ENCODE peak calls at places on chromosomes 12 and 14, in seven cellular contexts. X, C, F, Q, O, Z and H are unnamed samples. For H3K4me1, the result is how much of the 10 kb centered on the place peaks cover.

GRCh38 chr14:35196571-35196970 is 74.2 kb downstream of the PRORP start:
- DNase-seq in X (no peak), C (no peak), F (no peak), Q (no peak), O (no peak), Z (no peak), H (no peak)

GRCh38 chr14:56659964-56660551 is 80.5 kb downstream of the TMEM260 start:
- DNase-seq in X (no peak), C (no peak), F (no peak), Q (no peak), O (no peak), Z (no peak), H (no peak)

GRCh38 chr12:4958697-4959375 is 49.1 kb downstream of the KCNA1 start:
- DNase-seq in X (no peak), C (no peak), F (no peak), Q (no peak), O (no peak), Z (no peak), H (no peak)

GRCh38 chr12:74538491-74539258 is 1.0 kb downstream of the ATXN7L3B start:
- DNase-seq in X (no peak), C (no peak), F (no peak), Q (peak), O (peak), Z (peak), H (no peak)

GRCh38 chr14:47044841-47045240 is 393.3 kb upstream of the RPL10L start:
- DNase-seq in X (no peak), C (no peak), F (no peak), Q (no peak), O (no peak), Z (no peak), H (no peak)

GRCh38 chr14:71266994-71267636 is 359.9 kb downstream of the PCNX1 start:
- DNase-seq in X (no peak), C (no peak), F (no peak), Q (no peak), O (no peak), Z (no peak), H (no peak)

GRCh38 chr12:122851820-122852219 is 16.6 kb downstream of the HIP1R start:
- DNase-seq in X (no peak), C (peak), F (no peak), Q (no peak), O (peak), Z (no peak), H (no peak)

GRCh38 chr14:83764656-83765055 is 1765.3 kb upstream of the FLRT2 start:
- DNase-seq in X (no peak), C (no peak), F (no peak), Q (no peak), O (no peak), Z (no peak), H (no peak)

GRCh38 chr14:60485600-60486251 is at the start of gene C14orf39:
- DNase-seq in X (no peak), C (no peak), F (no peak), Q (no peak), O (peak), Z (no peak), H (no peak)

GRCh38 chr12:100234166-100234565 is 32.7 kb downstream of the DEPDC4 start:
- DNase-seq in X (peak), C (no peak), F (no peak), Q (no peak), O (no peak), Z (no peak), H (no peak)

GRCh38 chr12:5554711-5555110 is 122.8 kb downstream of the NTF3 start:
- DNase-seq in X (no peak), C (no peak), F (no peak), Q (no peak), O (no peak), Z (no peak), H (no peak)

GRCh38 chr14:23160924-23161522 is 22.4 kb downstream of the SLC7A8 start:
- DNase-seq in X (no peak), C (no peak), F (peak), Q (no peak), O (peak), Z (peak), H (peak)

GRCh38 chr12:131162113-131162512 is 208.4 kb downstream of the ADGRD1 start:
- DNase-seq in X (no peak), C (no peak), F (no peak), Q (no peak), O (no peak), Z (no peak), H (no peak)

GRCh38 chr12:52234226-52234810 is 1.3 kb downstream of the KRT7 start:
- DNase-seq in X (no peak), C (peak), F (no peak), Q (no peak), O (no peak), Z (peak), H (peak)

GRCh38 chr14:20720741-20721140 is 24.9 kb upstream of the EDDM3A start:
- DNase-seq in X (no peak), C (no peak), F (no peak), Q (no peak), O (no peak), Z (no peak), H (no peak)

GRCh38 chr14:84404246-84404645 is 1125.7 kb upstream of the FLRT2 start:
- DNase-seq in X (no peak), C (no peak), F (no peak), Q (no peak), O (no peak), Z (no peak), H (no peak)

GRCh38 chr12:16515666-16516065 is 90.3 kb downstream of the LMO3 start:
- DNase-seq in X (no peak), C (no peak), F (no peak), Q (no peak), O (no peak), Z (no peak), H (no peak)

GRCh38 chr12:120922279-120922678 is 18.1 kb upstream of the SPPL3 start:
- DNase-seq in X (no peak), C (no peak), F (no peak), Q (no peak), O (no peak), Z (no peak), H (no peak)

GRCh38 chr14:24196071-24197061 is 1.1 kb upstream of the TM9SF1 start:
- DNase-seq in X (peak), C (no peak), F (no peak), Q (no peak), O (no peak), Z (no peak), H (no peak)

GRCh38 chr12:39813776-39814175 is 194.2 kb upstream of the ABCD2 start:
- DNase-seq in X (no peak), C (no peak), F (no peak), Q (no peak), O (no peak), Z (no peak), H (no peak)

GRCh38 chr14:68507544-68508081 is 285.3 kb downstream of the ZFP36L1 start:
- DNase-seq in X (no peak), C (no peak), F (no peak), Q (no peak), O (no peak), Z (no peak), H (no peak)

GRCh38 chr12:88623777-88624548 is 43.7 kb upstream of the KITLG start:
- DNase-seq in X (no peak), C (no peak), F (no peak), Q (no peak), O (no peak), Z (no peak), H (no peak)

GRCh38 chr12:95574030-95574429 is 22.8 kb upstream of the USP44 start:
- DNase-seq in X (no peak), C (no peak), F (no peak), Q (no peak), O (no peak), Z (no peak), H (no peak)

GRCh38 chr12:127284870-127285431 is 982.0 kb upstream of the TMEM132C start:
- DNase-seq in X (no peak), C (no peak), F (no peak), Q (no peak), O (peak), Z (no peak), H (no peak)

GRCh38 chr12:32559434-32559833 is 119.7 kb upstream of the DNM1L start:
- DNase-seq in X (no peak), C (no peak), F (no peak), Q (no peak), O (no peak), Z (no peak), H (no peak)
- H3K4me1 ChIP-seq in X (under half), C (under half), F (under half), Q (under half), O (under half), Z (under half), H (under half)

GRCh38 chr14:69664865-69665526 is 53.6 kb downstream of the SUSD6 start:
- DNase-seq in X (no peak), C (no peak), F (no peak), Q (no peak), O (peak), Z (no peak), H (no peak)

GRCh38 chr14:69664190-69664742 is 52.9 kb downstream of the SUSD6 start:
- DNase-seq in X (no peak), C (no peak), F (no peak), Q (no peak), O (no peak), Z (no peak), H (no peak)

GRCh38 chr14:69661194-69661537 is 49.8 kb downstream of the SUSD6 start:
- DNase-seq in X (no peak), C (no peak), F (no peak), Q (no peak), O (no peak), Z (no peak), H (no peak)

GRCh38 chr14:69662636-69663321 is 51.4 kb downstream of the SUSD6 start:
- DNase-seq in X (no peak), C (no peak), F (no peak), Q (no peak), O (no peak), Z (no peak), H (no peak)

DNA sequence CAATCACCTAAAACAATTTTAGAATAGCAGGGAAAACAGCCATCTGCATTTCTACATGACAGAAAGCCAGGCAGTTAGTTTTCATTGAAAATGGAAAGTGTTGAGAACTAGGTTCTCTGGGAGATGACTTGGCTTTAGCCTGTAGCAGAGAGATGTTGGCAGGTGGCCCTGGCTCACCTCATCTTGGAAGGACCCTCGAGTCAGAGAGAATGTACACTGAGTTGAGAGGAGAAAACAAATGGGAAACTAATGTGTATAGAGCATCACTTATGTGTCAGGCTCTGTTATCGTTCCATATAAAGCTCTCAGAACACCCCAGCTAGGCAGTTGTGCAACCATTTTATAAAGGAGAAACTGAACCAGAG is 51.9 kb downstream of the SUSD6 start:
- DNase-seq in X (no peak), C (peak), F (no peak), Q (no peak), O (peak), Z (no peak), H (no peak)
- H3K4me1 ChIP-seq in X (half or more), C (half or more), F (under half), Q (under half), O (under half), Z (half or more), H (under half)

GRCh38 chr14:100294213-100294962 is 11.9 kb downstream of the SLC25A29 start:
- DNase-seq in X (no peak), C (no peak), F (no peak), Q (no peak), O (peak), Z (peak), H (no peak)
- H3K4me1 ChIP-seq in X (under half), C (under half), F (under half), Q (under half), O (under half), Z (under half), H (under half)

GRCh38 chr14:75013290-75013689 is 10.6 kb downstream of the EIF2B2 start:
- DNase-seq in X (peak), C (no peak), F (no peak), Q (no peak), O (peak), Z (no peak), H (no peak)
- H3K4me1 ChIP-seq in X (under half), C (under half), F (under half), Q (under half), O (under half), Z (under half), H (under half)

GRCh38 chr12:6896846-6897435 is 7.7 kb upstream of the LRRC23 start:
- DNase-seq in X (no peak), C (no peak), F (no peak), Q (no peak), O (no peak), Z (no peak), H (no peak)
- H3K4me1 ChIP-seq in X (under half), C (under half), F (under half), Q (under half), O (under half), Z (under half), H (under half)

GRCh38 chr14:48527832-48528231 is 852.4 kb upstream of the MDGA2 start:
- DNase-seq in X (no peak), C (no peak), F (no peak), Q (no peak), O (no peak), Z (no peak), H (no peak)

GRCh38 chr14:48526307-48526706 is 850.9 kb upstream of the MDGA2 start:
- DNase-seq in X (no peak), C (no peak), F (no peak), Q (no peak), O (no peak), Z (no peak), H (no peak)
- H3K4me1 ChIP-seq in X (under half), C (under half), F (under half), Q (under half), O (under half), Z (under half), H (under half)

GRCh38 chr14:105023791-105024480 is 3.1 kb upstream of the CDCA4 start:
- DNase-seq in X (no peak), C (no peak), F (no peak), Q (no peak), O (no peak), Z (no peak), H (no peak)
- H3K4me1 ChIP-seq in X (under half), C (under half), F (under half), Q (under half), O (under half), Z (under half), H (half or more)

GRCh38 chr14:99596772-99597171 is 7.2 kb downstream of the CCDC85C start:
- DNase-seq in X (no peak), C (no peak), F (no peak), Q (no peak), O (no peak), Z (no peak), H (peak)

GRCh38 chr14:99596071-99596627 is 7.9 kb downstream of the CCDC85C start:
- DNase-seq in X (no peak), C (peak), F (peak), Q (no peak), O (no peak), Z (no peak), H (peak)

GRCh38 chr14:99598774-99599173 is 5.2 kb downstream of the CCDC85C start:
- DNase-seq in X (peak), C (no peak), F (no peak), Q (no peak), O (no peak), Z (no peak), H (no peak)

GRCh38 chr14:99599440-99599839 is 4.6 kb downstream of the CCDC85C start:
- DNase-seq in X (no peak), C (no peak), F (no peak), Q (no peak), O (no peak), Z (no peak), H (no peak)

DNA sequence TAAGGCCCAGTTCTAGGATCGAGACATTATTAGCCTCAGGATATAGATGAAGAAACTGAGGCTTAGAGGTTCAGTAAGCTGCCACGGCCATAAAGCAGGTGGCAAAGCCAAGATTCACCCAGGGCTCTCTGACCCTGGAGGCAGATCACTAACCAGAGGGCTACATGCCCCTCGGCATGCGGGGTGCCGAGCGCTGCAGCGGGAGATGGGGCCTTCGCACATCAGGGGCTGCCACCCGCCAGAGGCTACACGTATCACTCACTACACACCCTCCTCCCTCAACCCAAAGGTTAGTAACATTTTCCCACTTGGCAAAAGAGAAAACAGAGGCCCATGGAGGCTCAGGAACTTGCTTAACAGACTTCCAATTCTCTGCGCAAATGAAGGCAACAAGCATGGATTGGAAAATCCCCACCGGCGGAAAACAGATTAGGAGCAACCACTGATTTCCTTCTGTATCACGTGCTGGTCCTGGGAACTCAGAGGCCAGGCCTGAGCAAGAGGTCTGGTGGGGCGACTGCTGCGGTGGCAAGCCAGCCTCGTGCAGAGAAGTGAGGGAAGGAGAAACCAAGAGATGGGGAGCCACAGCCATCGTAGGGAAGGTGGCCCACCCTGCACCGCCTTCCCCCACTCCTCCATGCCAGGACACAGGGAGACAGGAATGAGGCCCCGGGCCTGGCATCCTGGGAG is 6.0 kb downstream of the CCDC85C start:
- DNase-seq in X (no peak), C (no peak), F (no peak), Q (no peak), O (no peak), Z (no peak), H (no peak)
- H3K4me1 ChIP-seq in X (half or more), C (half or more), F (under half), Q (under half), O (under half), Z (half or more), H (under half)